ENCODE peak calls at places on chromosome 21, in ten cellular contexts. X, H, Y, B, W, P, N, D, Z and S are unnamed samples.
A peak's percentile ranks its signal among the peaks of the same experiment; 100 is the strongest.

GRCh38 chr21:31110430-31110829 is 72.2 kb upstream of the KRTAP19-8 start:
- DNase-seq in Y (no peak), B (no peak), W (no peak), N (no peak), Z (no peak), H (no peak), D (no peak), X (peak; percentile 40), P (no peak), S (no peak)

GRCh38 chr21:37008705-37009104 is 2.2 kb downstream of the RIPPLY3 start:
- DNase-seq in X (peak; percentile 32), N (no peak), D (peak; percentile 61), Z (no peak), Y (no peak), B (no peak), P (no peak), H (no peak), W (no peak), S (no peak)

GRCh38 chr21:33208534-33208933 is 21.2 kb upstream of the IFNAR2 start:
- DNase-seq in Y (no peak), H (no peak), Z (no peak), X (no peak), N (no peak), B (peak; percentile 20), P (no peak), W (no peak), D (no peak), S (no peak)

GRCh38 chr21:44755227-44755626 is 43.9 kb upstream of the TSPEAR start:
- DNase-seq in B (no peak), N (no peak), Y (no peak), H (no peak), P (peak; percentile 76), Z (no peak), X (no peak), W (no peak), D (no peak), S (peak; percentile 5)

GRCh38 chr21:25735895-25736597 is 1.3 kb downstream of the GABPA start:
- DNase-seq in D (no peak), H (no peak), Z (no peak), Y (no peak), X (no peak), N (no peak), B (no peak), P (peak; percentile 49), W (peak; percentile 49), S (no peak)

GRCh38 chr21:37904879-37905278 is 11.4 kb downstream of the KCNJ6 start:
- DNase-seq in P (no peak), N (no peak), Z (no peak), H (no peak), Y (no peak), X (no peak), D (no peak), B (no peak), W (peak; percentile 39), S (no peak)

GRCh38 chr21:33314096-33314495 is 10.7 kb upstream of the IFNAR1 start:
- DNase-seq in H (no peak), B (no peak), Y (no peak), W (peak; percentile 46), X (no peak), Z (no peak), D (no peak), P (peak; percentile 22), N (no peak), S (no peak)

GRCh38 chr21:40335689-40336088 is 468.5 kb downstream of the PCP4 start:
- DNase-seq in P (no peak), B (no peak), Z (no peak), X (no peak), H (no peak), D (peak; percentile 8), W (no peak), Y (no peak), N (no peak), S (no peak)

GRCh38 chr21:36848875-36849274 is 117.6 kb downstream of the HLCS start:
- DNase-seq in D (no peak), Z (no peak), H (no peak), P (no peak), Y (no peak), B (no peak), N (no peak), W (no peak), X (no peak), S (no peak)

GRCh38 chr21:40706806-40707205 is 140.2 kb downstream of the DSCAM start:
- DNase-seq in X (no peak), D (no peak), W (no peak), P (no peak), N (no peak), Z (no peak), B (no peak), H (no peak), Y (no peak), S (no peak)

GRCh38 chr21:36422279-36423098 is 37.3 kb downstream of the CHAF1B start:
- DNase-seq in Y (peak; percentile 62), X (peak; percentile 30), P (peak; percentile 88), N (peak; percentile 25), W (peak; percentile 66), H (no peak), D (peak; percentile 92), B (peak; percentile 52), Z (no peak), S (peak; percentile 75)